ENCODE peak calls at places on chromosomes 2 and 18, in seven cellular contexts. L is upper lobe of right lung; X is OCI-LY7; V is left ventricle myocardium inferior; T is naive thymus-derived CD4-positive, alpha-beta T cell; F is heart right ventricle; G is A549. H is an unnamed sample. For H3K9me3, the result is how much of the 10 kb centered on the place peaks cover.

GRCh38 chr2:39432701-39433100 is 4.4 kb downstream of the MAP4K3 start:
- DNase-seq in T (no peak), L (no peak), G (no peak), F (no peak), V (no peak), X (no peak), H (no peak)

GRCh38 chr2:177433402-177433801 is 40.8 kb downstream of the AGPS start:
- DNase-seq in L (no peak), X (no peak), V (no peak), G (peak), F (no peak), T (no peak), H (no peak)

GRCh38 chr2:162888641-162889040 is 50.1 kb upstream of the KCNH7 start:
- DNase-seq in T (no peak), L (no peak), F (no peak), X (no peak), G (no peak), V (no peak), H (no peak)

GRCh38 chr18:489244-490023 is 11.1 kb downstream of the COLEC12 start:
- DNase-seq in X (no peak), G (no peak), T (no peak), L (no peak), F (no peak), V (no peak), H (no peak)

GRCh38 chr2:199148076-199148845 is 309.5 kb downstream of the SATB2 start:
- DNase-seq in G (no peak), F (no peak), X (no peak), L (no peak), T (no peak), V (no peak), H (no peak)

GRCh38 chr2:71100195-71100964 is 29.6 kb downstream of the MCEE start:
- DNase-seq in T (peak), G (peak), F (peak), L (peak), X (peak), V (peak), H (no peak)

GRCh38 chr2:75493230-75493629 is 67.5 kb downstream of the EVA1A start:
- DNase-seq in F (no peak), G (no peak), X (no peak), T (no peak), L (peak), V (no peak), H (no peak)

GRCh38 chr2:54824582-54824981 is 101.1 kb downstream of the EML6 start:
- DNase-seq in T (no peak), F (no peak), L (no peak), V (no peak), G (no peak), X (no peak), H (no peak)

GRCh38 chr2:240467659-240468299 is 32.3 kb downstream of the GPC1 start:
- DNase-seq in X (no peak), L (no peak), V (no peak), T (no peak), G (no peak), F (no peak), H (peak)

GRCh38 chr2:213086566-213086965 is 64.8 kb downstream of the IKZF2 start:
- DNase-seq in X (no peak), G (no peak), F (no peak), V (no peak), T (no peak), L (no peak), H (no peak)

GRCh38 chr2:120344991-120345975 is 653 bp upstream of the INHBB start:
- DNase-seq in X (no peak), G (peak), T (no peak), F (no peak), L (no peak), V (no peak), H (peak)

GRCh38 chr2:109052922-109053321 is 63.9 kb upstream of the EDAR start:
- DNase-seq in L (no peak), G (no peak), F (no peak), V (no peak), T (no peak), X (no peak), H (no peak)

GRCh38 chr2:222734690-222735014 is 63.2 kb downstream of the MOGAT1 start:
- DNase-seq in G (no peak), X (peak), L (no peak), V (no peak), F (no peak), T (no peak), H (no peak)

GRCh38 chr2:158815650-158816049 is 20.5 kb downstream of the DAPL1 start:
- DNase-seq in X (no peak), T (no peak), G (no peak), L (no peak), F (no peak), V (no peak), H (no peak)

GRCh38 chr18:13427354-13427753 is 208.8 kb downstream of the LDLRAD4 start:
- DNase-seq in X (no peak), G (no peak), V (no peak), F (peak), T (no peak), L (no peak), H (no peak)

GRCh38 chr2:165825041-165825440 is 31.0 kb upstream of the GALNT3 start:
- DNase-seq in T (no peak), L (no peak), F (peak), G (no peak), X (no peak), V (no peak), H (no peak)

GRCh38 chr2:237122214-237122666 is 36.6 kb downstream of the COPS8 start:
- DNase-seq in T (no peak), V (peak), X (peak), F (peak), L (peak), G (peak), H (peak)

GRCh38 chr2:128736689-128737545 is 418.2 kb upstream of the HS6ST1 start:
- DNase-seq in V (peak), F (peak), G (peak), X (peak), T (no peak), L (peak), H (peak)

GRCh38 chr2:25740810-25741381 is 67.5 kb upstream of the DTNB start:
- DNase-seq in X (no peak), F (no peak), G (no peak), L (no peak), T (no peak), V (no peak), H (no peak)

GRCh38 chr2:180690611-180691010 is 289.8 kb upstream of the UBE2E3 start:
- DNase-seq in V (no peak), T (no peak), X (no peak), F (no peak), L (no peak), G (no peak), H (no peak)

GRCh38 chr2:159891917-159892691 is 94.1 kb upstream of the CD302 start:
- DNase-seq in F (no peak), G (peak), X (no peak), L (no peak), T (no peak), V (no peak), H (no peak)

GRCh38 chr2:138019289-138019688 is 55.0 kb downstream of the HNMT start:
- DNase-seq in G (no peak), F (no peak), L (no peak), T (no peak), V (no peak), X (no peak), H (no peak)

GRCh38 chr2:215601990-215602721 is 166.3 kb upstream of the FN1 start:
- DNase-seq in F (no peak), T (no peak), V (no peak), X (no peak), L (no peak), G (no peak), H (no peak)

GRCh38 chr2:85584857-85585780 is 888 bp downstream of the VAMP5 start:
- DNase-seq in X (no peak), F (peak), L (no peak), G (peak), T (no peak), V (no peak), H (no peak)

GRCh38 chr18:55861266-55861665 is 273.3 kb upstream of the TCF4 start:
- DNase-seq in G (peak), V (no peak), X (no peak), L (no peak), T (no peak), F (no peak), H (no peak)

GRCh38 chr2:37851828-37852584 is 73.1 kb upstream of the RMDN2 start:
- DNase-seq in G (no peak), T (peak), X (no peak), V (no peak), L (no peak), F (no peak), H (no peak)

GRCh38 chr2:172084734-172085459 is 410 bp upstream of the DLX1 start:
- DNase-seq in F (peak), T (no peak), V (peak), L (no peak), G (peak), X (peak), H (peak)

GRCh38 chr2:234795272-234795920 is 156.4 kb upstream of the SH3BP4 start:
- DNase-seq in G (peak), T (no peak), X (no peak), L (no peak), V (no peak), F (no peak), H (no peak)

GRCh38 chr2:213188533-213188867 is 37.1 kb upstream of the IKZF2 start:
- DNase-seq in G (no peak), L (no peak), T (no peak), X (no peak), V (no peak), F (no peak), H (no peak)

GRCh38 chr2:6181525-6182270 is 489.5 kb downstream of the SOX11 start:
- DNase-seq in V (no peak), X (no peak), G (peak), T (no peak), L (no peak), F (peak), H (no peak)

GRCh38 chr2:105836840-105837692 is 92.4 kb downstream of the NCK2 start:
- DNase-seq in T (no peak), V (no peak), X (no peak), G (no peak), F (no peak), L (no peak), H (no peak)

GRCh38 chr2:98469862-98470544 is 25.3 kb downstream of the INPP4A start:
- DNase-seq in F (no peak), X (no peak), G (no peak), V (no peak), L (no peak), T (peak), H (no peak)

GRCh38 chr2:10517351-10518043 is 69.4 kb upstream of the ODC1 start:
- DNase-seq in V (no peak), G (no peak), L (peak), F (no peak), T (no peak), X (no peak), H (no peak)

GRCh38 chr2:15981646-15982045 is 41.3 kb downstream of the MYCN start:
- DNase-seq in L (no peak), X (no peak), T (no peak), F (no peak), V (no peak), G (no peak), H (no peak)
- H3K9me3 ChIP-seq in L (under half), X (under half), T (under half), F (under half), V (under half), G (under half), H (under half)

GRCh38 chr2:186108470-186108869 is 369.9 kb downstream of the FSIP2 start:
- DNase-seq in L (no peak), X (no peak), G (no peak), T (no peak), F (no peak), V (no peak), H (no peak)

GRCh38 chr2:186113284-186113683 is 372.8 kb upstream of the ZC3H15 start:
- DNase-seq in G (no peak), F (no peak), V (no peak), X (no peak), T (no peak), L (no peak), H (no peak)
- H3K9me3 ChIP-seq in G (under half), F (under half), V (under half), X (under half), T (under half), L (under half), H (under half)

GRCh38 chr2:150385211-150385610 is 102.3 kb downstream of the RND3 start:
- DNase-seq in X (no peak), T (no peak), F (no peak), L (no peak), G (no peak), V (no peak), H (no peak)
- H3K9me3 ChIP-seq in X (under half), T (under half), F (under half), L (under half), G (under half), V (under half), H (under half)

GRCh38 chr18:78543201-78543725 is 436.4 kb upstream of the SALL3 start:
- DNase-seq in T (no peak), V (no peak), X (no peak), L (no peak), F (no peak), G (no peak), H (no peak)
- H3K9me3 ChIP-seq in T (under half), V (under half), X (under half), L (under half), F (under half), G (under half), H (under half)

GRCh38 chr2:83756219-83756618 is 702.9 kb downstream of the SUCLG1 start:
- DNase-seq in F (no peak), L (no peak), G (no peak), V (no peak), T (no peak), X (no peak), H (no peak)
- H3K9me3 ChIP-seq in F (under half), L (under half), G (under half), V (under half), T (under half), X (under half), H (under half)

DNA sequence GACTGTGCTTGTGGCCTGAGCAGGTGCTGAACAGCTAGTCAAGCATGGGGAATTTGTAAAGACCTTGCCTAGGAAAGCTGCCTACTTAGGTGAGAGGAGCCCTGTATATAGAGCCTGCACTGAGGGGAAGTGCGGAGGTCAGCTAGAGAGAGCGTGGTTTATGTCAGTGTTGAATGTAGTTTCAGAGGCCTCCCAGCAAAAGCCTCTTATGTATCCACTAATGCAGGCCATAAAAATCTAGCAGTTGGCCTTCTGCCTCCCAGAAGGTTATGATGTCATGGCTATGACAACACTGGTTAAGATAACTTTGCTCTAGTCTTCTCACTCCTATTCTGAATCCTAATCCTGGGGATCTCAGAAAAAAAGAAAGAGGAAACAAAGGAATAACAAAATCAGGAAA is 88.9 kb downstream of the ASXL3 start:
- DNase-seq in T (no peak), L (no peak), G (no peak), V (no peak), X (no peak), F (no peak), H (no peak)
- H3K9me3 ChIP-seq in T (under half), L (under half), G (under half), V (under half), X (under half), F (under half), H (under half)

GRCh38 chr2:174512345-174512744 is 25.5 kb upstream of the GPR155 start:
- DNase-seq in L (no peak), X (no peak), F (no peak), G (no peak), T (no peak), V (no peak), H (no peak)
- H3K9me3 ChIP-seq in L (under half), X (under half), F (under half), G (under half), T (under half), V (under half), H (under half)

GRCh38 chr18:14936313-14936712 is 188.3 kb downstream of the ANKRD30B start:
- DNase-seq in V (no peak), F (no peak), L (no peak), X (no peak), T (no peak), G (no peak), H (no peak)
- H3K9me3 ChIP-seq in V (under half), F (under half), L (under half), X (under half), T (under half), G (under half), H (under half)

DNA sequence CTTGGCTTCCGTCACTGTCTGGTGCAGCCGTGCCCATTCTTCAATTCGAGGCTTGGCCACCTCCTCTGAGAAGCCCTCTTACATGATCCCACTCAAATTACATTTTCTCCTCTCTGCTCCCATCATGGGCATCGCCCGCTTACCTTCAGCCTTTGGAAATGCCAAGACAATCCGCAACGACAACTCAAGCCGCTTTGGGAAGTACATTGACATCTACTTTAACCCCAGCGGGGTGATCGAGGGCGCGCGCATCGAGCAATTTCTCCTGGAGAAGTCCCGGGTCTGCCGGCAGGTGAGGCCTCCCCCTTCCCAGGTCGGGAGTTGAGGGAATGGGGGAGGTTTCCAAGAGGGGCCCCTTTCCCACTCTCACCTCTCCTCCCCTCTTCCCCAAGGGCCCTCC is 38.3 kb downstream of the MYO7B start:
- DNase-seq in V (no peak), G (no peak), L (no peak), X (no peak), F (no peak), T (no peak), H (no peak)
- H3K9me3 ChIP-seq in V (under half), G (under half), L (under half), X (under half), F (under half), T (under half), H (under half)

GRCh38 chr18:53941601-53942335 is 282.7 kb downstream of the MBD2 start:
- DNase-seq in F (no peak), T (no peak), X (peak), V (no peak), G (peak), L (no peak), H (no peak)
- H3K9me3 ChIP-seq in F (under half), T (under half), X (under half), V (under half), G (under half), L (under half), H (under half)

H was measured in ovary.